ENCODE peak calls at places on chromosomes 11 and 22, in five cellular contexts. K is NCI-H69; U is NCI-H1417; T is naive thymus-derived CD4-positive, alpha-beta T cell; I is activated CD4-positive, alpha-beta T cell treated with anti-CD3 and anti-CD28 coated beads for 24 hours. J is an unnamed sample.

GRCh38 chr11:80182906-80183305 is 742.1 kb upstream of the TENM4 start:
- DNase-seq in K (no peak), I (no peak), U (no peak), T (no peak), J (no peak)

GRCh38 chr11:122732342-122733300 is 77.1 kb downstream of the UBASH3B start:
- DNase-seq in K (no peak), T (no peak), U (no peak), I (no peak), J (no peak)

GRCh38 chr11:73950869-73951710 is at the start of gene DNAJB13:
- DNase-seq in I (no peak), T (no peak), U (peak), K (peak), J (no peak)

GRCh38 chr11:64250875-64251721 is at the start of gene PLCB3:
- DNase-seq in K (peak), I (no peak), U (peak), T (peak), J (peak)

GRCh38 chr11:57974830-57975229 is 48.9 kb upstream of the OR9Q1 start:
- DNase-seq in K (no peak), I (no peak), U (no peak), T (no peak), J (no peak)

GRCh38 chr11:74057251-74058151 is 48.6 kb upstream of the UCP3 start:
- DNase-seq in I (no peak), K (no peak), U (no peak), T (no peak), J (no peak)

GRCh38 chr22:23915230-23915754 is 21.1 kb downstream of the MIF start:
- DNase-seq in U (no peak), T (no peak), K (peak), I (no peak), J (no peak)

GRCh38 chr11:130022799-130023198 is 20.2 kb upstream of the PRDM10 start:
- DNase-seq in K (no peak), T (no peak), U (no peak), I (no peak), J (no peak)

GRCh38 chr11:9808943-9809342 is 145.1 kb downstream of the SWAP70 start:
- DNase-seq in U (no peak), I (no peak), K (no peak), T (no peak), J (no peak)

GRCh38 chr11:118882489-118882888 is 1.2 kb upstream of the CXCR5 start:
- DNase-seq in U (no peak), K (no peak), T (no peak), I (no peak), J (no peak)

GRCh38 chr22:46389081-46389480 is 53.6 kb downstream of the TRMU start:
- DNase-seq in K (no peak), I (no peak), T (no peak), U (no peak), J (no peak)

GRCh38 chr11:72239849-72240460 is 4.0 kb downstream of the PHOX2A start:
- DNase-seq in U (peak), K (no peak), T (no peak), I (no peak), J (no peak)

GRCh38 chr22:44316393-44317162 is 3.8 kb upstream of the SHISAL1 start:
- DNase-seq in I (no peak), U (peak), T (no peak), K (peak), J (peak)

GRCh38 chr11:68976563-68976962 is 4.2 kb downstream of the MRGPRD start:
- DNase-seq in K (no peak), T (no peak), U (no peak), I (no peak), J (no peak)

GRCh38 chr11:60971520-60971919 is at the start of gene CD6:
- DNase-seq in K (no peak), I (no peak), T (peak), U (no peak), J (no peak)

GRCh38 chr11:103842191-103842590 is 194.2 kb upstream of the DDI1 start:
- DNase-seq in I (no peak), U (no peak), K (no peak), T (no peak), J (no peak)

GRCh38 chr11:24155792-24156191 is 341.1 kb upstream of the LUZP2 start:
- DNase-seq in T (no peak), K (no peak), I (no peak), U (no peak), J (no peak)

GRCh38 chr11:1639102-1639620 is 9.6 kb downstream of the KRTAP5-5 start:
- DNase-seq in T (peak), K (peak), U (peak), I (no peak), J (peak)